ENCODE peak calls at places on chromosomes 13 and 19, in ten cellular contexts. Z is right cardiac atrium; B is SK-N-MC; H is non-pigmented ciliary epithelial cell; Y is nephron progenitor cell; Q is GM13977; T is stimulated activated CD4-positive, alpha-beta T cell treated with anti-CD3 and anti-CD28 coated beads, Interleukin-1b, Interleukin-23, amount 100 ng/mL, for 48 hours; I is RWPE1; D is naive thymus-derived CD8-positive, alpha-beta T cell; X is upper lobe of right lung. R is an unnamed sample.

GRCh38 chr19:16470911-16471811 is 609 bp downstream of the EPS15L1 start:
- DNase-seq in I (peak), X (no peak), D (no peak), B (no peak), H (no peak), T (peak), Z (no peak), Y (no peak), Q (peak), R (peak)

GRCh38 chr13:20460744-20461143 is 64.9 kb downstream of the CRYL1 start:
- DNase-seq in T (no peak), X (no peak), B (no peak), Y (no peak), H (no peak), Z (no peak), D (no peak), Q (no peak), I (no peak), R (no peak)

GRCh38 chr13:73131247-73131646 is 72.4 kb downstream of the KLF5 start:
- DNase-seq in Y (no peak), B (no peak), X (no peak), Q (no peak), Z (no peak), D (no peak), H (no peak), I (no peak), T (no peak), R (no peak)

GRCh38 chr19:9431475-9431874 is 3.9 kb downstream of the ZNF266 start:
- DNase-seq in T (peak), I (peak), Z (peak), B (no peak), D (no peak), Y (peak), H (no peak), X (no peak), Q (no peak), R (peak)

GRCh38 chr19:17950310-17951150 is 16.4 kb upstream of the KCNN1 start:
- DNase-seq in H (no peak), B (no peak), X (no peak), Z (no peak), Y (peak), I (no peak), T (peak), Q (peak), D (no peak), R (no peak)

GRCh38 chr13:30569901-30570576 is 47.7 kb upstream of the USPL1 start:
- DNase-seq in X (no peak), T (no peak), Q (no peak), H (peak), Y (no peak), D (no peak), I (peak), B (no peak), Z (no peak), R (peak)

GRCh38 chr19:16095071-16095571 is 16.6 kb upstream of the RAB8A start:
- DNase-seq in D (peak), H (no peak), I (no peak), B (no peak), T (no peak), Y (no peak), X (no peak), Z (peak), Q (no peak), R (no peak)

GRCh38 chr13:99464441-99464949 is 36.8 kb upstream of the TM9SF2 start:
- DNase-seq in D (no peak), Y (no peak), T (no peak), I (no peak), H (no peak), B (no peak), Q (no peak), X (no peak), Z (no peak), R (no peak)

GRCh38 chr19:1259206-1259872 is 9.8 kb upstream of the CIRBP start:
- DNase-seq in Q (peak), I (no peak), Z (peak), X (peak), T (peak), B (no peak), D (peak), H (no peak), Y (peak), R (peak)

GRCh38 chr19:802497-802887 is 5.2 kb downstream of the PTBP1 start:
- DNase-seq in D (no peak), Z (peak), Y (peak), I (no peak), T (no peak), H (no peak), B (no peak), X (no peak), Q (no peak), R (no peak)

GRCh38 chr19:21704320-21704719 is 63.1 kb downstream of the ZNF100 start:
- DNase-seq in D (no peak), I (no peak), B (no peak), Q (no peak), Z (no peak), X (no peak), Y (no peak), T (no peak), H (no peak), R (no peak)